ENCODE peak calls at places on chromosomes 7 and 10, in ten cellular contexts. E is stomach, F is A549, M is HepG2, R is uterus, K is HCT116, Y is suprapubic skin, D is heart left ventricle, H is spleen, W is Peyer's patch. I is an unnamed sample.

GRCh38 chr10:15123749-15124184 is 26.6 kb downstream of the RPP38 start:
- DNase-seq in E (no peak), F (no peak), M (no peak), R (no peak), K (no peak), Y (no peak), D (no peak), H (no peak), W (no peak), I (no peak)

GRCh38 chr7:96614154-96614867 is 95.3 kb downstream of the SEM1 start:
- DNase-seq in E (no peak), F (no peak), M (no peak), R (no peak), K (no peak), Y (no peak), D (no peak), H (no peak), W (no peak), I (no peak)

GRCh38 chr7:142338633-142339501 is 81.0 kb upstream of the PRSS58 start:
- DNase-seq in E (no peak), F (no peak), M (no peak), R (no peak), K (peak; percentile 48), Y (no peak), D (no peak), H (no peak), W (no peak), I (peak; percentile 31)

GRCh38 chr7:110142939-110143526 is 947.9 kb upstream of the LRRN3 start:
- DNase-seq in E (no peak), F (no peak), M (no peak), R (no peak), K (no peak), Y (no peak), D (no peak), H (no peak), W (no peak), I (no peak)

GRCh38 chr10:73644767-73645166 is 3.5 kb upstream of the MYOZ1 start:
- DNase-seq in E (no peak), F (no peak), M (no peak), R (no peak), K (no peak), Y (no peak), D (no peak), H (no peak), W (no peak), I (no peak)

GRCh38 chr10:63430091-63430998 is 35.4 kb downstream of the JMJD1C start:
- DNase-seq in E (no peak), F (no peak), M (no peak), R (no peak), K (peak; percentile 3), Y (no peak), D (no peak), H (no peak), W (no peak), I (no peak)

GRCh38 chr7:121302214-121302745 is 26.5 kb upstream of the WNT16 start:
- DNase-seq in E (no peak), F (no peak), M (no peak), R (no peak), K (peak; percentile 97), Y (no peak), D (no peak), H (no peak), W (no peak), I (no peak)

GRCh38 chr7:27204851-27205322 is 5.0 kb upstream of the HOXA13 start:
- DNase-seq in E (no peak), F (no peak), M (no peak), R (no peak), K (no peak), Y (peak; percentile 81), D (no peak), H (peak; percentile 77), W (peak; percentile 53), I (no peak)

GRCh38 chr10:62961951-62962523 is 145.9 kb upstream of the EGR2 start:
- DNase-seq in E (no peak), F (no peak), M (no peak), R (no peak), K (no peak), Y (no peak), D (peak; percentile 52), H (no peak), W (no peak), I (no peak)

GRCh38 chr7:158085741-158086695 is 501.6 kb downstream of the PTPRN2 start:
- DNase-seq in E (no peak), F (no peak), M (no peak), R (no peak), K (no peak), Y (peak; percentile 26), D (no peak), H (peak; percentile 41), W (no peak), I (no peak)

GRCh38 chr10:117668351-117669008 is 125.9 kb downstream of the EMX2 start:
- DNase-seq in E (no peak), F (no peak), M (no peak), R (no peak), K (no peak), Y (no peak), D (no peak), H (no peak), W (no peak), I (no peak)

DNA sequence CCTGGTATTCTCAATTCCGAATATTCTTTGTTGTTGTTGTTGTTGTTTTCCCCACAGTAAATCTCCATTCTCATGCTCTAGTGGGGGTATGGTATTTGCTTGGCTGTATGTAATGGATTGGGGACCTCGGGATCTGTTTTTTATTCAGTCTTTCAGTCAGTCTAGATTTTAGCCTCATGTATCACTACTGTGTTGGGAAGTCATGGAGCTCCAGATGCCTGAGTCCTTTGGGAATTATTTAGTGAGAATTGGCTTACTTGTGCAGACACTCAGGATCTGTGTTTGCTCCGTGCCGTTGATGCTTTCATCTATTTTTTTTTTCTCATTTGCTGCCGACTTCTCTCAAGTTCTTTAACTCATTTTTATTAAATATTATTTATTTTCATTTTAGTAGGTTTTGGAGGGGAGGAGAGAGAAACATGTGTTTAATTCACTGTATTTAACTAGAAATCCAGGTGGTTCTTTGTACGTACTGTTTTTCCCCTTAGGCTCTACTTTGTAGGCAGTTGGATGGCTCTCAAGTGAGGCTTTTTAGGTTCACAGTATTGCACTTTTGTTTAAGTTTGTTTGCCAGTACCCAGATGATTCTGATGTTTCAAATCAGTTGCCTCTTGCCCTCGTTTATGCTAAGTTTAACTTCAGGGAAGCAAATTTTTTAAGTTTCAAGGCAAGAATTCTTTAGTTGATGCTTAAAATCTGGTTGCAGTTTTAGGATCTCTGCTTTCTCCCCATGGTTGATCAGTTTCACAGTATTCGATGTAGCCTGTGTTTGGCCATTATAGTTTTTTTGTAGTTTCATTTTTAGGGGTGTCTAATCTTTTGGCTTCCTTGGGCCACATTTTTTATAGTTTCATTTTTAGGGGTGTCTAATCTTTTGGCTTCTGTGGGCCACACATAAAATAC is 36.9 kb downstream of the ZNRF2 start:
- DNase-seq in E (no peak), F (no peak), M (no peak), R (no peak), K (no peak), Y (no peak), D (no peak), H (no peak), W (no peak), I (no peak)
- H3K4me1 ChIP-seq in E (peaks cover 65% of the 10 kb centered on the region), F (peaks cover 44% of the 10 kb centered on the region), M (peaks cover 15% of the 10 kb centered on the region), R (no peaks in the 10 kb centered on the region), K (no peaks in the 10 kb centered on the region), Y (peaks cover 47% of the 10 kb centered on the region), D (peaks cover 39% of the 10 kb centered on the region), H (peaks cover 46% of the 10 kb centered on the region), W (no peaks in the 10 kb centered on the region), I (peaks cover 27% of the 10 kb centered on the region)

GRCh38 chr10:42593284-42593683 is 45.1 kb downstream of the ZNF33B start:
- DNase-seq in E (no peak), F (no peak), M (no peak), R (no peak), K (no peak), Y (no peak), D (no peak), H (no peak), W (no peak), I (no peak)
- H3K9me3 ChIP-seq in E (peaks cover 85% of the 10 kb centered on the region), F (peaks cover 93% of the 10 kb centered on the region), M (no peaks in the 10 kb centered on the region), R (no peaks in the 10 kb centered on the region), K (peaks cover 16% of the 10 kb centered on the region), Y (peaks cover 32% of the 10 kb centered on the region), D (no peaks in the 10 kb centered on the region), H (peaks cover 98% of the 10 kb centered on the region), W (peaks cover 18% of the 10 kb centered on the region), I (peaks cover 52% of the 10 kb centered on the region)

GRCh38 chr10:133349160-133349568 is 2.0 kb downstream of the PRAP1 start:
- DNase-seq in E (no peak), F (no peak), M (no peak), R (no peak), K (no peak), Y (no peak), D (no peak), H (no peak), W (no peak), I (no peak)
- TF ChIP-seq POLR2A in E (no peak), F (no peak), M (peak; percentile 30), R (no peak), K (no peak), Y (no peak), D (no peak), H (no peak), W (no peak), I (no peak)

GRCh38 chr7:129089521-129090212 is 34.8 kb upstream of the TNPO3 start:
- DNase-seq in E (no peak), F (no peak), M (no peak), R (no peak), K (no peak), Y (peak; percentile 15), D (no peak), H (no peak), W (no peak), I (no peak)

GRCh38 chr7:129093867-129094456 is 39.1 kb upstream of the TNPO3 start:
- DNase-seq in E (no peak), F (no peak), M (no peak), R (no peak), K (no peak), Y (no peak), D (no peak), H (no peak), W (no peak), I (no peak)

GRCh38 chr7:129090307-129090907 is 35.5 kb upstream of the TNPO3 start:
- DNase-seq in E (no peak), F (no peak), M (no peak), R (no peak), K (no peak), Y (peak; percentile 54), D (no peak), H (no peak), W (no peak), I (no peak)

GRCh38 chr7:129094501-129094900 is 39.6 kb upstream of the TNPO3 start:
- DNase-seq in E (no peak), F (no peak), M (no peak), R (no peak), K (no peak), Y (no peak), D (no peak), H (no peak), W (no peak), I (no peak)

DNA sequence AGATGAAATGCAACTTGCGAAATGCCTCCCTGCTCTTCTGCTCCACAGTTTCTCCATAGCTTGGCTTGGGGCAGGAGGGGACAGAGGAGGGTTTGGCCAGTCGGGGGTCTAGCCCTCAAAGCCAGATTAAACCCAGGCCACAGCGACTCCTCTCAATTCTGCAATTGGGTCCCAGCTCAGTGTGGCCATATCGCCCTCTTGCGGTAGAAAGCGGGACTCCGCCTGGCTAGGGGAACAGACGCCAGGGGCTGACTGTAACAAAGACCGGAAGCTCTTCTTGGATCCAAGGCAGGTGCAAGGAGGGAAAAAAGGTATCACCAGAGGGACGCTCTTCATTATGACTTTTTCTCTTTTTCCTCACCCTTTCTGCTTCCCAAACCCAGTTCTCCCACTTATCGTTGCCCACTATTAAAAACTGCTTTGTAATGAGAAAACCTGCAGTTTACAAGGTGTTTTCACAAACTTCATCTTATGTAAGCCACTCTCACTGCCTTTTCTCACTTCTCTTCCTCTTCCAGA is 36.6 kb upstream of the TNPO3 start:
- DNase-seq in E (peak; percentile 90), F (peak; percentile 77), M (peak; percentile 63), R (peak; percentile 50), K (peak; percentile 54), Y (peak; percentile 89), D (peak; percentile 66), H (peak; percentile 95), W (peak; percentile 89), I (peak; percentile 92)
- H3K4me1 ChIP-seq in E (peaks cover 16% of the 10 kb centered on the region), F (no peaks in the 10 kb centered on the region), M (peaks cover 26% of the 10 kb centered on the region), R (no peaks in the 10 kb centered on the region), K (no peaks in the 10 kb centered on the region), Y (peaks cover 4% of the 10 kb centered on the region), D (no peaks in the 10 kb centered on the region), H (no peaks in the 10 kb centered on the region), W (no peaks in the 10 kb centered on the region), I (no peaks in the 10 kb centered on the region)